ENCODE peak calls at places on chromosomes 3 and 15, in four cellular contexts. Y is K562, B is IMR-90, E is endothelial cell of umbilical vein. L is an unnamed sample.

GRCh38 chr3:156456771-156457224 is 98.1 kb downstream of the SSR3 start:
- DNase-seq in B (peak), Y (no peak), E (no peak), L (no peak)

GRCh38 chr3:127161236-127161635 is 31.7 kb upstream of the PRR23E start:
- DNase-seq in B (no peak), Y (no peak), E (no peak), L (no peak)

GRCh38 chr15:38662398-38662797 is 97.8 kb upstream of the RASGRP1 start:
- DNase-seq in B (no peak), Y (no peak), E (no peak), L (no peak)

GRCh38 chr15:22930782-22931484 is 49.2 kb downstream of the CYFIP1 start:
- DNase-seq in Y (no peak), B (peak), E (no peak), L (no peak)

GRCh38 chr15:55526559-55527036 is 18.6 kb upstream of the DNAAF4 start:
- DNase-seq in E (peak), Y (peak), B (peak), L (no peak)

GRCh38 chr3:52005571-52005986 is 9.9 kb upstream of the RPL29 start:
- DNase-seq in B (peak), E (peak), Y (peak), L (no peak)

GRCh38 chr3:16186081-16186480 is 11.6 kb downstream of the GALNT15 start:
- DNase-seq in E (no peak), Y (no peak), B (peak), L (no peak)

GRCh38 chr3:48466386-48467109 is 20.0 kb downstream of the ATRIP start:
- DNase-seq in B (no peak), Y (no peak), E (peak), L (no peak)

GRCh38 chr3:48820626-48821324 is 26.9 kb downstream of the PRKAR2A start:
- DNase-seq in B (peak), E (peak), Y (no peak), L (no peak)

GRCh38 chr15:81155375-81156218 is 21.5 kb downstream of the CFAP161 start:
- DNase-seq in B (peak), E (peak), Y (peak), L (no peak)

GRCh38 chr3:82038536-82038935 is 277.1 kb upstream of the GBE1 start:
- DNase-seq in B (no peak), E (peak), Y (no peak), L (no peak)

GRCh38 chr3:39980781-39981180 is 171.4 kb downstream of the MYRIP start:
- DNase-seq in B (no peak), E (no peak), Y (no peak), L (no peak)

GRCh38 chr3:52248816-52249547 is 3.4 kb downstream of the PPM1M start:
- DNase-seq in B (no peak), E (peak), Y (peak), L (no peak)

GRCh38 chr3:71031914-71032521 is 551.5 kb downstream of the FOXP1 start:
- DNase-seq in E (peak), Y (no peak), B (no peak), L (no peak)

GRCh38 chr3:179713643-179714090 is 60.8 kb downstream of the USP13 start:
- DNase-seq in B (peak), Y (no peak), E (no peak), L (no peak)

GRCh38 chr15:81196576-81197254 is at the start of gene IL16:
- DNase-seq in E (no peak), Y (no peak), B (no peak), L (no peak)

GRCh38 chr3:69339766-69340165 is 46.1 kb downstream of the FRMD4B start:
- DNase-seq in E (no peak), Y (no peak), B (no peak), L (no peak)
- TF ChIP-seq FOS in E (no peak), Y (no peak), B (no peak), L (no peak)

DNA sequence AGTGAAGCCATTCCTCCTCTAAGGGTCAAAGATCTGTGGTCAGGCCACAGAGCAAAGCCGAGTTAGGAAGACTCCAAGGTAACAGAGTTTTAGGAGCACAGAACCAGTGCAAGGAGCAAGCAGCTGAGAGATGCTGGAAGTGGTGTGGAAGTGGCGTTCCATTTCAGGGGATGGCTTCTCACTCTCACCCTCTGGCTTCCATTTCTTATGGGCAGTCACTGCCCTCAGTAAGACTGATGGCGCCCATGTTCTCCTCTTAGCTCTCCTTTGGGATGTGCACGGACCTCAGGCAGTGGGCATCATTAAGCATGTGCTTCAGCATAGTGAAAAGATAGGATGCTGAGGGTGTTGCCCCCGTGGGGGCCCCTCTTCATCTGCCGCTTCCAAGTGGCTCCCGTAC is 90.3 kb downstream of the ASB7 start:
- DNase-seq in Y (no peak), E (no peak), B (no peak), L (no peak)
- TF ChIP-seq FOS in Y (no peak), E (no peak), B (no peak), L (no peak)

GRCh38 chr3:134326760-134327593 is 47.3 kb downstream of the AMOTL2 start:
- DNase-seq in E (peak), Y (no peak), B (peak), L (no peak)

GRCh38 chr3:134327594-134327975 is 46.7 kb downstream of the AMOTL2 start:
- DNase-seq in B (peak), Y (no peak), E (peak), L (no peak)

GRCh38 chr3:134328846-134329245 is 45.4 kb downstream of the AMOTL2 start:
- DNase-seq in Y (no peak), B (no peak), E (no peak), L (no peak)

GRCh38 chr3:134326126-134326525 is 48.1 kb downstream of the AMOTL2 start:
- DNase-seq in E (peak), B (no peak), Y (no peak), L (no peak)

GRCh38 chr3:134328147-134328591 is 46.1 kb downstream of the AMOTL2 start:
- DNase-seq in E (no peak), B (peak), Y (no peak), L (no peak)
- TF ChIP-seq FOS in E (peak), B (peak), Y (no peak), L (no peak)

DNA sequence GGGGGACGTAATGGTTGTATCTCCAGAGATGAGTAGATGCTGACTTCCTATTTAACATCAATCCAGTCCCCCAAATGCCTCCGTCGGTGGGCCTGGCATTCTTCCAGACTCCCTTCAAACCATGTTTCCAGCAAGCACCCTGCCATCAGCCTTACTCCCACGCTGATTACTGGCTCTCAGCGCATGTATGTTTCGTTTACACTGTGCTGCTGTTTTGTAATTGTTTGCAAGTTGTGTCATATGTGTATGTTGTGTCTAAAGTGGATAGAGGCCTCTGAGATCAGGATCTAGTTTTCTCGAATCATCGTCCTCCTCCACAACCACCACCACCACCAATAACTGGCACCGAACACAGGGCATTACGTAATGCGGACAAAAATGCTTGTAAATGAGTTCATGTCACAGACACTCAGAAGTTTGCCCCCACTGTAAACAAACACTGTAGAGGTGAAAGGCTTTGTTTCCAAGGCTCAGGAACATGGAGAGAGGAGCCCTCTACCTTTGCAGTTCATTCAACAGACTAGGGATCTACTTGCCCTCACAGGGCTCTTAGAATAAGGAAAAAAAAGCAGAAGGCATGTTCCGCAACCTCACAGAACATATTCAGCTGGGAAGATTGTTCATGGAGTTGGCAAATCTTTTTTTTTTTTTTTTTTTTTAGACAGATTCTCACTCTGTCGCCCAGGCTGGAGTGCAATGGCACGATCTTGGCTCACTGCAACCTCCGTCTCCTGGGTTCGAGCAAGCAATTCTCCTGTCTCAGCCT is 46.1 kb upstream of the SEMA4B start:
- DNase-seq in B (peak), Y (peak), E (no peak), L (no peak)
- TF ChIP-seq FOS in B (peak), Y (no peak), E (no peak), L (no peak)

L was measured in GM12878.